ENCODE peak calls at places on chromosomes 12 and 14, in four cellular contexts. A is coronary artery; O is activated CD8-positive, alpha-beta T cell treated with anti-CD3 and anti-CD28 coated beads for 36 hours; T is thoracic aorta. D is an unnamed sample.

GRCh38 chr12:64010069-64010686 is 165.7 kb downstream of the SRGAP1 start:
- DNase-seq in A (no peak), O (no peak), T (no peak), D (peak; percentile 12)

GRCh38 chr12:77724367-77724957 is 106.2 kb upstream of the NAV3 start:
- DNase-seq in A (no peak), O (no peak), T (no peak), D (no peak)

GRCh38 chr14:31696378-31696777 is 135.2 kb downstream of the NUBPL start:
- DNase-seq in A (no peak), O (no peak), T (no peak), D (no peak)

GRCh38 chr14:68295316-68295816 is 475.8 kb downstream of the RAD51B start:
- DNase-seq in A (no peak), O (no peak), T (no peak), D (no peak)

GRCh38 chr12:69298947-69299346 is 49.2 kb upstream of the LYZ start:
- DNase-seq in A (no peak), O (no peak), T (no peak), D (no peak)

GRCh38 chr14:105350450-105351244 is 36.1 kb downstream of the PACS2 start:
- DNase-seq in A (no peak), O (no peak), T (no peak), D (no peak)

GRCh38 chr14:60514378-60515243 is 5.7 kb downstream of the SIX6 start:
- DNase-seq in A (no peak), O (peak; percentile 27), T (no peak), D (peak; percentile 68)

GRCh38 chr12:50066402-50066801 is 9.0 kb downstream of the ASIC1 start:
- DNase-seq in A (no peak), O (no peak), T (peak; percentile 34), D (no peak)

GRCh38 chr12:94560416-94561221 is 89.7 kb downstream of the TMCC3 start:
- DNase-seq in A (no peak), O (peak; percentile 38), T (no peak), D (peak; percentile 56)

GRCh38 chr12:90029317-90029716 is 320.7 kb upstream of the ATP2B1 start:
- DNase-seq in A (no peak), O (no peak), T (no peak), D (no peak)

GRCh38 chr14:85534435-85534834 is 4.5 kb downstream of the FLRT2 start:
- DNase-seq in A (no peak), O (no peak), T (no peak), D (peak; percentile 9)

GRCh38 chr14:58978336-58978735 is 210.1 kb upstream of the DAAM1 start:
- DNase-seq in A (no peak), O (no peak), T (no peak), D (no peak)

GRCh38 chr14:106879241-106879640 is 1352.9 kb downstream of the TMEM121 start:
- DNase-seq in A (no peak), O (peak; percentile 91), T (no peak), D (peak; percentile 77)

GRCh38 chr14:106210650-106211049 is 684.3 kb downstream of the TMEM121 start:
- DNase-seq in A (no peak), O (peak; percentile 67), T (no peak), D (peak; percentile 8)

GRCh38 chr14:50862171-50862570 is 9.7 kb upstream of the ABHD12B start:
- DNase-seq in A (no peak), O (no peak), T (no peak), D (no peak)

GRCh38 chr14:21191261-21191808 is 35.5 kb upstream of the OR5AU1 start:
- DNase-seq in A (no peak), O (no peak), T (no peak), D (no peak)
- TF ChIP-seq CTCF in A (no peak), O (no peak), T (no peak), D (no peak)

GRCh38 chr12:27009926-27010325 is 4.3 kb downstream of the TM7SF3 start:
- DNase-seq in A (no peak), O (no peak), T (no peak), D (peak; percentile 27)
- TF ChIP-seq CTCF in A (no peak), O (no peak), T (no peak), D (no peak)

GRCh38 chr14:92658160-92658559 is 90.3 kb downstream of the LGMN start:
- DNase-seq in A (no peak), O (no peak), T (no peak), D (no peak)

GRCh38 chr14:92655372-92655771 is 93.1 kb downstream of the LGMN start:
- DNase-seq in A (no peak), O (peak; percentile 68), T (no peak), D (no peak)

GRCh38 chr14:92655802-92656201 is 92.6 kb downstream of the LGMN start:
- DNase-seq in A (no peak), O (no peak), T (no peak), D (no peak)

GRCh38 chr14:92657457-92658142 is 90.8 kb downstream of the LGMN start:
- DNase-seq in A (no peak), O (no peak), T (no peak), D (no peak)

DNA sequence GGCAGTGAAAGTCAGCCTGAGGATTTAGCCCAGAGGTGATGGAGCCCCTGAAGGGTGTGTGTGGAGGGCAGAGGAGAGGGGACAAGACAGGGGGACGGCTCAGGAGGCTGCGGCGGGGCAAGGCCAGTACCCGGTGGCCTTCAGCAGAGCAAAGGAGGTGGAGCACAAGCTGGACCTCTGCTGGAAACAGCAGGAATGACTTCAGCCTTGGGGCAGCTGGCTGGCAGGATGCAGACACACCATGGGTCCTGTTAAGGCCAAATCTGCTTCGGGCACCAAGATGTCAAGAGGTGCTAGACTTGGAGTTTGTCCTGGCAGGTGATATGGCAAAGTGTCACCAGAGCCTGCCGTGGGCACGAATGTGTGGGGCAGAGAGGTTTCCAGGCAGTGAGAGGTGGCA is 92.1 kb downstream of the LGMN start:
- DNase-seq in A (no peak), O (no peak), T (no peak), D (no peak)
- TF ChIP-seq CTCF in A (no peak), O (no peak), T (no peak), D (no peak)

DNA sequence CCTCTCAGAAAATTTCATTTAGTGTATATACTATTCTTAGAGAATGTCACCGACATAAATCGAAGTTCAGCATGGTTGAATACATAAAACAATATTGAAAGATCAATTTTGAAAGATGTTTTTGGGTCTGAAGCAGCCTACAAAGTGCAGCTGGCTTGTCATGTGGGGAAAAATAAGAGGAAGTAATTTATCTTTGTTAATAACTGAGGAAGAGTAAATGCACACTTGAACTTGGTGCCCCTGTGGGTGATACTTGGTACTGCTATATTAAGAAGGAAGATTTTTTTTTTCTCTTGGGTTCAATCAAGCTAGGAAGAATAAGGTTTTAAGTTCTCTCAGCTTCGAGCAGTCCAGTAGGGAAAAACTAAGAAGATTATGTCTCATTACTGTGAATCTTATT is 661.3 kb downstream of the RPL10L start:
- DNase-seq in A (no peak), O (no peak), T (no peak), D (no peak)
- TF ChIP-seq CTCF in A (no peak), O (peak; percentile 39), T (no peak), D (no peak)

DNA sequence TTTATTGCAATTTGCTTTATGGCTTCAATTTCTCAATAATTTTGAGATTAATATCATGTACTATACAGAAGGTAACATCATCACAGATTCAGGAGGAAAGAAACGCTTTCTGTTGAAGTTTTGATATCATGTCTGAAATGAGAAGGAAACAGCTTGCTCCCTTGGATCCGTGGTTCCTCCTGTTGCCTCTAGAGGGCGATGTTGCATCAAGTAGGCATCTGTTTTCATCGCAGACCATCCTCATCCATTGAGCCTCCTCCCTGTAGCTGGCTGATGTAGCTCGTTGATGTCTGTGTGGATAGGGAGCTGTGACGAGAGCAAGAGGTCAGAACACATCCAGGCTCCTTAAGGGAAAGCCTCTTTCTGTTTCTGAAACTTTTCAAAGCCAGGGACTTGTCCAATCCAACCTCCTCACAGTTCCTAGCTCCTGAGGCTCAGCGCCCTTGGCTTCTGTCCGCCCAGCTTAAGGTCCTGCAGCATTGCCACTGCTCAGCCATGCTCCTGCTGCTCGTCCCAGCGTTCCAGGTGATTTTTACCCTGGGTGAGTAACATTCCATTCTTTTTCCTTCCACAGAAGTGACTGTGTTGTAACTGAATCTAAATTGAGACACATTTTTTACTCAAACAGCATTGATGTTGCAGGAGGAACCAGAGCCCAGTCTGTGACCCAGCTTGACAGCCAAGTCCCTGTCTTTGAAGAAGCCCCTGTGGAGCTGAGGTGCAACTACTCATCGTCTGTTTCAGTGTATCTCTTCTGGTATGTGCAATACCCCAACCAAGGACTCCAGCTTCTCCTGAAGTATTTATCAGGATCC is 304.8 kb upstream of the OR4E1 start:
- DNase-seq in A (no peak), O (peak; percentile 78), T (no peak), D (peak; percentile 59)
- TF ChIP-seq CTCF in A (no peak), O (peak; percentile 67), T (peak; percentile 23), D (peak; percentile 79)

GRCh38 chr14:74491952-74492351 is 1.2 kb downstream of the NPC2 start:
- DNase-seq in A (no peak), O (peak; percentile 25), T (no peak), D (peak; percentile 56)
- TF ChIP-seq CTCF in A (no peak), O (peak; percentile 31), T (peak; percentile 24), D (peak; percentile 25)

GRCh38 chr12:17954788-17955187 is 135.2 kb downstream of the RERGL start:
- DNase-seq in A (no peak), O (no peak), T (no peak), D (no peak)
- TF ChIP-seq CTCF in A (no peak), O (no peak), T (no peak), D (no peak)

GRCh38 chr14:91316761-91317160 is 72.3 kb upstream of the GPR68 start:
- DNase-seq in A (no peak), O (no peak), T (no peak), D (no peak)

GRCh38 chr14:91320266-91320665 is 75.8 kb upstream of the GPR68 start:
- DNase-seq in A (no peak), O (no peak), T (no peak), D (no peak)

GRCh38 chr14:91315844-91316267 is 71.4 kb upstream of the GPR68 start:
- DNase-seq in A (no peak), O (peak; percentile 98), T (no peak), D (peak; percentile 89)

GRCh38 chr14:91318911-91319310 is 74.4 kb upstream of the GPR68 start:
- DNase-seq in A (no peak), O (no peak), T (no peak), D (no peak)

DNA sequence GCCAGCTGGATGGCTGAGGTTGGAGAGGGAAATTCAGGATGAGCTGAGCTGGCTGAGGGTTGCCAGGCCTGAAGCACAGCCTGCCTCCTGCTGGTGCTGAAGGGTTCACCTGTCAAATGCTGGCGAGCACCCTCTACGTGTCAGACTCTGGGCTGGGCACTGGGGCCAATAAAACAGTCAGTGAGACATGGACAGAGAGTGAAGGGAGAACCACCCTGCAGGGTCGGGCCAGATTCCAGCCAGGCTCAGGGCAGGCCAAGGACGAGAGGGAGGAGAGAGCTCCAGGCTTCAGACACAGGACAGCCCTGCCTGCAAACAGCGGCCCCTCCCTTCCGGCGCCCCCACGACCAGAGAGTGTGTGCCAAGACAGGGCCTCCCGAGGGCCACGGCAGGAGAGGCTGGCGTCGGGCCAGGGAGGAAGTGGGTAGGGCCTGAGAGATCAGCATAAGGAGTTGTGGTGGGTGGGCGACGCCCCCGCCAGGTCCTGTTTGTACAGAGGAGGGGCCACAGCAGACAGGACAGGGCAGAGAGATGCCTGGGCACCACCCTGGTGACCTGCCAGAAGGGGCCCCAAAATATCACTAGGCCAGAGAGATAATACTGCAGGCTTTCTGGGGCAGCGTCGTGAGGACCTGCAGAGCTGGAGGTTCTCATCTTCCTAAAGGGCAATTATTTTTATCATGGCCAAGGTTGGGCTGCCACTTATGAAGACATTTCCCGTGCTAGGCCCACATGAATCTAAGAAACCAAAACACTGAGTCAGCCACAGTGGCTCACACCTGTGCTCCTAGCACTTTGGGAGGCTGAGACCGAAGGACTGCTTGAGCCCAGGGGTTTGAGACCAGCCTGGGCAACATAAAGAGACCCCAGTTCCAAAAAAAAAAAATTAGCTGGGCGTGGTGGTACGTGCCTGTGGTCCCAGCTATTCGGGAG is 73.1 kb upstream of the GPR68 start:
- DNase-seq in A (no peak), O (peak; percentile 97), T (no peak), D (no peak)
- TF ChIP-seq CTCF in A (no peak), O (peak; percentile 54), T (no peak), D (no peak)

GRCh38 chr14:102043251-102044025 is 43.4 kb downstream of the HSP90AA1 start:
- DNase-seq in A (no peak), O (no peak), T (no peak), D (no peak)
- TF ChIP-seq CTCF in A (no peak), O (no peak), T (no peak), D (no peak)

D was measured in GM20000.